ENCODE peak calls at places on chromosomes 2 and 18, in nine cellular contexts. One of them, this sample, is unnamed.

GRCh38 chr2:110206056-110206455 is 1.2 kb upstream of the NPHP1 start:
- DNase-seq in Panc1: no peak
- DNase-seq in cardiac fibroblast: peak
- DNase-seq in heart right ventricle: no peak
- DNase-seq in Peyer's patch: no peak
- DNase-seq in PC-3: peak
- DNase-seq in astrocyte of the spinal cord: no peak
- DNase-seq in ascending aorta: no peak
- DNase-seq in psoas muscle: no peak
- DNase-seq in this sample: no peak

GRCh38 chr2:165293439-165294420 is 54.5 kb downstream of the SCN2A start:
- DNase-seq in Panc1: peak
- DNase-seq in cardiac fibroblast: peak
- DNase-seq in heart right ventricle: no peak
- DNase-seq in Peyer's patch: peak
- DNase-seq in PC-3: peak
- DNase-seq in astrocyte of the spinal cord: peak
- DNase-seq in ascending aorta: no peak
- DNase-seq in psoas muscle: no peak
- DNase-seq in this sample: peak

GRCh38 chr2:56008661-56009411 is 85.3 kb upstream of the EFEMP1 start:
- DNase-seq in Panc1: no peak
- DNase-seq in cardiac fibroblast: peak
- DNase-seq in heart right ventricle: peak
- DNase-seq in Peyer's patch: no peak
- DNase-seq in PC-3: peak
- DNase-seq in astrocyte of the spinal cord: peak
- DNase-seq in ascending aorta: no peak
- DNase-seq in psoas muscle: peak
- DNase-seq in this sample: peak

GRCh38 chr2:54975175-54975574 is 75.1 kb downstream of the RTN4 start:
- DNase-seq in Panc1: no peak
- DNase-seq in cardiac fibroblast: no peak
- DNase-seq in heart right ventricle: no peak
- DNase-seq in Peyer's patch: no peak
- DNase-seq in PC-3: no peak
- DNase-seq in astrocyte of the spinal cord: no peak
- DNase-seq in ascending aorta: no peak
- DNase-seq in psoas muscle: no peak
- DNase-seq in this sample: no peak

GRCh38 chr2:222424729-222425671 is 657 bp downstream of the SGPP2 start:
- DNase-seq in Panc1: no peak
- DNase-seq in cardiac fibroblast: no peak
- DNase-seq in heart right ventricle: peak
- DNase-seq in Peyer's patch: peak
- DNase-seq in PC-3: no peak
- DNase-seq in astrocyte of the spinal cord: no peak
- DNase-seq in ascending aorta: no peak
- DNase-seq in psoas muscle: no peak
- DNase-seq in this sample: no peak

GRCh38 chr18:13387856-13388548 is 169.4 kb downstream of the LDLRAD4 start:
- DNase-seq in Panc1: no peak
- DNase-seq in cardiac fibroblast: no peak
- DNase-seq in heart right ventricle: no peak
- DNase-seq in Peyer's patch: no peak
- DNase-seq in PC-3: no peak
- DNase-seq in astrocyte of the spinal cord: peak
- DNase-seq in ascending aorta: no peak
- DNase-seq in psoas muscle: no peak
- DNase-seq in this sample: no peak

GRCh38 chr2:180823546-180824141 is 156.8 kb upstream of the UBE2E3 start:
- DNase-seq in Panc1: no peak
- DNase-seq in cardiac fibroblast: peak
- DNase-seq in heart right ventricle: no peak
- DNase-seq in Peyer's patch: no peak
- DNase-seq in PC-3: peak
- DNase-seq in astrocyte of the spinal cord: peak
- DNase-seq in ascending aorta: no peak
- DNase-seq in psoas muscle: no peak
- DNase-seq in this sample: no peak

GRCh38 chr2:62870966-62871365 is 165.5 kb downstream of the EHBP1 start:
- DNase-seq in Panc1: no peak
- DNase-seq in cardiac fibroblast: no peak
- DNase-seq in heart right ventricle: no peak
- DNase-seq in Peyer's patch: no peak
- DNase-seq in PC-3: no peak
- DNase-seq in astrocyte of the spinal cord: no peak
- DNase-seq in ascending aorta: no peak
- DNase-seq in psoas muscle: no peak
- DNase-seq in this sample: no peak

GRCh38 chr2:219362524-219363164 is 25.1 kb downstream of the DNPEP start:
- DNase-seq in Panc1: no peak
- DNase-seq in cardiac fibroblast: peak
- DNase-seq in heart right ventricle: peak
- DNase-seq in Peyer's patch: peak
- DNase-seq in PC-3: peak
- DNase-seq in astrocyte of the spinal cord: peak
- DNase-seq in ascending aorta: no peak
- DNase-seq in psoas muscle: peak
- DNase-seq in this sample: no peak

GRCh38 chr2:21317131-21317530 is 193.4 kb downstream of the TDRD15 start:
- DNase-seq in Panc1: no peak
- DNase-seq in cardiac fibroblast: peak
- DNase-seq in heart right ventricle: peak
- DNase-seq in Peyer's patch: no peak
- DNase-seq in PC-3: peak
- DNase-seq in astrocyte of the spinal cord: peak
- DNase-seq in ascending aorta: no peak
- DNase-seq in psoas muscle: peak
- DNase-seq in this sample: no peak

GRCh38 chr18:63410792-63411191 is 11.5 kb downstream of the VPS4B start:
- DNase-seq in Panc1: no peak
- DNase-seq in cardiac fibroblast: peak
- DNase-seq in heart right ventricle: no peak
- DNase-seq in Peyer's patch: no peak
- DNase-seq in PC-3: peak
- DNase-seq in astrocyte of the spinal cord: peak
- DNase-seq in ascending aorta: no peak
- DNase-seq in psoas muscle: no peak
- DNase-seq in this sample: peak

GRCh38 chr2:65576861-65577601 is 144.6 kb upstream of the SPRED2 start:
- DNase-seq in Panc1: peak
- DNase-seq in cardiac fibroblast: peak
- DNase-seq in heart right ventricle: no peak
- DNase-seq in Peyer's patch: no peak
- DNase-seq in PC-3: peak
- DNase-seq in astrocyte of the spinal cord: peak
- DNase-seq in ascending aorta: no peak
- DNase-seq in psoas muscle: no peak
- DNase-seq in this sample: peak

GRCh38 chr2:46648141-46648742 is 168.9 kb downstream of the TMEM247 start:
- DNase-seq in Panc1: no peak
- DNase-seq in cardiac fibroblast: peak
- DNase-seq in heart right ventricle: no peak
- DNase-seq in Peyer's patch: no peak
- DNase-seq in PC-3: peak
- DNase-seq in astrocyte of the spinal cord: no peak
- DNase-seq in ascending aorta: no peak
- DNase-seq in psoas muscle: no peak
- DNase-seq in this sample: no peak

GRCh38 chr18:10767658-10768057 is 241.8 kb downstream of the NAPG start:
- DNase-seq in Panc1: no peak
- DNase-seq in cardiac fibroblast: no peak
- DNase-seq in heart right ventricle: no peak
- DNase-seq in Peyer's patch: no peak
- DNase-seq in PC-3: no peak
- DNase-seq in astrocyte of the spinal cord: no peak
- DNase-seq in ascending aorta: no peak
- DNase-seq in psoas muscle: no peak
- DNase-seq in this sample: no peak

GRCh38 chr2:41932241-41933034 is 115.4 kb upstream of the PKDCC start:
- DNase-seq in Panc1: no peak
- DNase-seq in cardiac fibroblast: peak
- DNase-seq in heart right ventricle: peak
- DNase-seq in Peyer's patch: peak
- DNase-seq in PC-3: no peak
- DNase-seq in astrocyte of the spinal cord: peak
- DNase-seq in ascending aorta: no peak
- DNase-seq in psoas muscle: peak
- DNase-seq in this sample: no peak

GRCh38 chr2:145413261-145413660 is 893.3 kb upstream of the ZEB2 start:
- DNase-seq in Panc1: no peak
- DNase-seq in cardiac fibroblast: no peak
- DNase-seq in heart right ventricle: no peak
- DNase-seq in Peyer's patch: no peak
- DNase-seq in PC-3: no peak
- DNase-seq in astrocyte of the spinal cord: no peak
- DNase-seq in ascending aorta: no peak
- DNase-seq in psoas muscle: no peak
- DNase-seq in this sample: no peak

DNA sequence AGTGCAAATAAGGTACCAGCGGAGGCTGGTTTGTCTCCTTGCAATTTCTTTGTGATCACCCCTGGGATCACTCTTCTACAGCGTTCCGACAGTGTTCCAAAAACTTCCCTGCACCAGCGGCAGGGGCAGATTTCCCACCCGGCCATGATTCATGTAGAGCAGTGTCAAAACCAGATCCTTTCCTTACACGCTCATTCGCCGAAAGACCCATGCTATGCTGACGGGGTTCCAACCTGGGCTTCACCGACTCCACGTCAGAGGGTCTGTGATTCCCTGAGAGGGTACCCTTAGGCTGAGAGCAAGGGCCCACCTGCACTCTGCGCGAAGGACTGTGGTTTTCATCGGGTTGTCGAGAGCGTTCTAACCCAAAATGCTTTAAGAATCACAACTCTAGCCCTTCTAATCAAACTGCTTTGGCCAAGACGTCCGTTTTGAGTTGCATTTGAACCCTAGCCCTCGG is 379 bp upstream of the TTC27 start:
- DNase-seq in Panc1: no peak
- DNase-seq in cardiac fibroblast: peak
- DNase-seq in heart right ventricle: peak
- DNase-seq in Peyer's patch: peak
- DNase-seq in PC-3: peak
- DNase-seq in astrocyte of the spinal cord: no peak
- DNase-seq in ascending aorta: no peak
- DNase-seq in psoas muscle: peak
- DNase-seq in this sample: peak
- H3K4me3 ChIP-seq in Panc1: peak
- H3K4me3 ChIP-seq in cardiac fibroblast: peak
- H3K4me3 ChIP-seq in heart right ventricle: peak
- H3K4me3 ChIP-seq in Peyer's patch: peak
- H3K4me3 ChIP-seq in PC-3: peak
- H3K4me3 ChIP-seq in astrocyte of the spinal cord: peak
- H3K4me3 ChIP-seq in ascending aorta: peak
- H3K4me3 ChIP-seq in psoas muscle: peak
- H3K4me3 ChIP-seq in this sample: peak

DNA sequence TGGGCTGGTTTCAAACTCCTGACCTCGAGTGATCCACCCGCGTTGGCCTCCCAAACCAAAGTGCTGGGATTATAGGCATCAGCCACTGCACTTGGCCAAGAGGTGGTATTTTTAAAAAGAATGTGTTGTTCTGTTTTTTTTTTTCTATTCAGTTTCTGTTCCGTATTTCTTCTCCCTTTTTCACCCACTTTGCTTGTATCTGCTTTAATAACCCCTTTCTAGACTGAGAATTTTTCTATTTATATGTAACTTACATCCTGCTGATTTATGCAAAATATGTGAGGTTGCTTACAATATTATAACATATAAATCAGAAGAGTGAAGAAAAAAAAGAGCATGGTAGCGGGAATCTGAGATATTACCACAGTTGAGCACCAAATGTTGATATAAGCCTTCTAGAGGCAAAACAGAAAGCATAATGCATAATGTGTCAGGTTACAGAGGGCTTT is 17.2 kb upstream of the LYPD6B start:
- DNase-seq in Panc1: no peak
- DNase-seq in cardiac fibroblast: no peak
- DNase-seq in heart right ventricle: no peak
- DNase-seq in Peyer's patch: peak
- DNase-seq in PC-3: no peak
- DNase-seq in astrocyte of the spinal cord: no peak
- DNase-seq in ascending aorta: no peak
- DNase-seq in psoas muscle: no peak
- DNase-seq in this sample: no peak
- H3K4me3 ChIP-seq in Panc1: no peak
- H3K4me3 ChIP-seq in cardiac fibroblast: no peak
- H3K4me3 ChIP-seq in heart right ventricle: no peak
- H3K4me3 ChIP-seq in Peyer's patch: no peak
- H3K4me3 ChIP-seq in PC-3: no peak
- H3K4me3 ChIP-seq in astrocyte of the spinal cord: no peak
- H3K4me3 ChIP-seq in ascending aorta: no peak
- H3K4me3 ChIP-seq in psoas muscle: no peak
- H3K4me3 ChIP-seq in this sample: no peak

DNA sequence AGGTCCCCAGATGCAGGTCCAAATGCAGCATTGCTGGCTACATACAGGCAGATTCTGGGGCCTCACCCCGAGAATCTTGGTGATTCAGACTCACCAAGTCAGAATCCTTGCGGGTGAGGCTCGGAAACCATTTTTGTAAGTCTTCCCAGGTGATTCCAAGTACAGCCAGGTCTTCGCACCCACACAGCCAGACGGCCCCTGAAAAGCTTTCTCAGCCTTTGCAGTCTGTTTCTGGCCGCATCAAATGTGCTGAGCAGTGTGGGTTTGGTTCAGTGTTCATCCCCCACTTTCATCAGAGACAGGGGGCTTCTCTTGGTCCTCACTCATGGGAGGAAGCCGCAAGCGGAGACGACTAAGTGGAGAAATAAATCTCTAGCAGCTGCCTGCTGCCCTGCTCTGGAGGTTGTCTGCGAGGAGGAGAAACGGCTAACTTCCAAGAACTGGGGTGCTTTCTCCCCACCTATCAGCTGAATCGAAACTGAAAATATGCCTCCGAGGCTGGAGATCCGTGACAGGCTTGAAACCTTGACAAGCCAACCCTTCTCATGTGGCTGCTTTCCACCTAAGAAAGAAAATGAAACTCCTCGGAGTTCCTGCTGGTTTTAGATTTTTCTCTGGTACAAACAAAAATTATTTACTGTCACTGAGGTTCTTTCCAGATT is 8.9 kb upstream of the TMEM185B start:
- DNase-seq in Panc1: no peak
- DNase-seq in cardiac fibroblast: no peak
- DNase-seq in heart right ventricle: no peak
- DNase-seq in Peyer's patch: peak
- DNase-seq in PC-3: peak
- DNase-seq in astrocyte of the spinal cord: no peak
- DNase-seq in ascending aorta: no peak
- DNase-seq in psoas muscle: no peak
- DNase-seq in this sample: no peak
- H3K4me3 ChIP-seq in Panc1: peak
- H3K4me3 ChIP-seq in cardiac fibroblast: no peak
- H3K4me3 ChIP-seq in heart right ventricle: peak
- H3K4me3 ChIP-seq in Peyer's patch: peak
- H3K4me3 ChIP-seq in PC-3: peak
- H3K4me3 ChIP-seq in astrocyte of the spinal cord: peak
- H3K4me3 ChIP-seq in ascending aorta: peak
- H3K4me3 ChIP-seq in psoas muscle: peak
- H3K4me3 ChIP-seq in this sample: peak

DNA sequence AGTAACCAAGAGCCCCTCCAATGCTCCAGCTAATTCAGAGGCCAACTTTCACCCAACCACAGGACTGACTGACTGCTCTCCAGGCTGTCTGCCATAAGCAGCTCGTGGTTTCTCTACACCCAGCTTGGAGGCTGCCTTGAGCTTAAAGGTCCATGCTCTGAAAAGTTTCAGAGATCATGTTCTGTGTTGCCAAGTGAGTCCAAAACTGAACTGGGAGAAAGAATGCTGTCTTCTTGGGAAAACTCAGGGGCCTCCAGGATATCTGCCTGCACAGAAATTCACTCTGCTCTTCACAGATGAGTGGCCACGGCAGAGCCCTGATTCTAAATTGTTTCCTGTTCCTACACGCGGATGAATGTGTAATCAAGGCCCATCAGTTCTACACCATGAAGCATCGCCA is 51.1 kb downstream of the LPIN2 start:
- DNase-seq in Panc1: no peak
- DNase-seq in cardiac fibroblast: peak
- DNase-seq in heart right ventricle: no peak
- DNase-seq in Peyer's patch: peak
- DNase-seq in PC-3: no peak
- DNase-seq in astrocyte of the spinal cord: peak
- DNase-seq in ascending aorta: no peak
- DNase-seq in psoas muscle: no peak
- DNase-seq in this sample: no peak
- H3K4me3 ChIP-seq in Panc1: no peak
- H3K4me3 ChIP-seq in cardiac fibroblast: no peak
- H3K4me3 ChIP-seq in heart right ventricle: no peak
- H3K4me3 ChIP-seq in Peyer's patch: no peak
- H3K4me3 ChIP-seq in PC-3: no peak
- H3K4me3 ChIP-seq in astrocyte of the spinal cord: no peak
- H3K4me3 ChIP-seq in ascending aorta: peak
- H3K4me3 ChIP-seq in psoas muscle: no peak
- H3K4me3 ChIP-seq in this sample: no peak